ENCODE peak calls at places on chromosome 9, in five cellular contexts. C, E, G, K and Z are unnamed samples.

GRCh38 chr9:129761293-129761900 is 8.6 kb upstream of the PTGES start:
- DNase-seq in C (no peak), E (peak), G (no peak), K (peak), Z (no peak)

GRCh38 chr9:9998491-9999287 is 614.1 kb downstream of the PTPRD start:
- DNase-seq in C (peak), E (no peak), G (peak), K (no peak), Z (no peak)

GRCh38 chr9:13786131-13786530 is 506.6 kb upstream of the MPDZ start:
- DNase-seq in C (no peak), E (peak), G (no peak), K (no peak), Z (no peak)

GRCh38 chr9:99326112-99326916 is 104.2 kb downstream of the SEC61B start:
- DNase-seq in C (peak), E (no peak), G (no peak), K (no peak), Z (no peak)

GRCh38 chr9:71191708-71192107 is 70.3 kb upstream of the TRPM3 start:
- DNase-seq in C (no peak), E (no peak), G (no peak), K (no peak), Z (no peak)

GRCh38 chr9:122941560-122942234 is 877 bp downstream of the RABGAP1 start:
- DNase-seq in C (peak), E (no peak), G (no peak), K (no peak), Z (no peak)

GRCh38 chr9:114386886-114387677 is 700 bp downstream of the AKNA start:
- DNase-seq in C (no peak), E (no peak), G (no peak), K (peak), Z (no peak)

GRCh38 chr9:133939845-133940244 is 52.3 kb downstream of the VAV2 start:
- DNase-seq in C (no peak), E (no peak), G (no peak), K (no peak), Z (no peak)

GRCh38 chr9:16131269-16131668 is 578.4 kb downstream of the CCDC171 start:
- DNase-seq in C (no peak), E (no peak), G (no peak), K (no peak), Z (no peak)

GRCh38 chr9:114369567-114370240 is 18.1 kb downstream of the AKNA start:
- DNase-seq in C (no peak), E (no peak), G (no peak), K (no peak), Z (no peak)

GRCh38 chr9:73067074-73067473 is 84.6 kb upstream of the ANXA1 start:
- DNase-seq in C (no peak), E (no peak), G (no peak), K (no peak), Z (no peak)

GRCh38 chr9:33443504-33444154 is 3.8 kb downstream of the AQP3 start:
- DNase-seq in C (no peak), E (no peak), G (no peak), K (no peak), Z (no peak)

GRCh38 chr9:30349526-30350513 is 2034.6 kb upstream of the ACO1 start:
- DNase-seq in C (no peak), E (no peak), G (no peak), K (no peak), Z (no peak)

DNA sequence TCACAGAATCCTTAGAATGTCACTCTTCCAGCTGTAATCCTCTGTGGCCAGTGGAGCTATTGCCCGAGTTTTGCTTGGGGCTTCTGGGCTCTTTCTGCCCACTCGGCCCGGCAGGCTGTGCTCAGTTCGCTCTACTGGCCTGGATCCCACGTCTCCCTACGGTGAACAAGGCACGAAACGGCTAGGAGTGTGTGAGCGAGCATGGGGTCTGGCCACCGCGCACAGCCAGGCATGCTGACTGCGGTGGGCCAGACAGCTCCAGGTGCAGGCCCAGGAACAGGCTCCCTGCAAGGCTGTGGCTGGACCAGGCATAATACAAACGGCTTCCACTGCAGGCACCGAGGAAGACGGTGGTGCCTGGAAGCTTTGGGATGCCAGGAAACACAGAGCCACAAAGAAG is 2035.5 kb upstream of the ACO1 start:
- DNase-seq in C (no peak), E (no peak), G (no peak), K (no peak), Z (no peak)
- H3K4me3 ChIP-seq in C (no peak), E (no peak), G (no peak), K (no peak), Z (no peak)

GRCh38 chr9:135979472-135980166 is 18.4 kb upstream of the UBAC1 start:
- DNase-seq in C (no peak), E (no peak), G (no peak), K (no peak), Z (no peak)

GRCh38 chr9:135976531-135976930 is 15.4 kb upstream of the UBAC1 start:
- DNase-seq in C (no peak), E (no peak), G (no peak), K (no peak), Z (no peak)

GRCh38 chr9:135980926-135981630 is 19.9 kb upstream of the UBAC1 start:
- DNase-seq in C (no peak), E (no peak), G (no peak), K (no peak), Z (no peak)

GRCh38 chr9:135976944-135977343 is 15.8 kb upstream of the UBAC1 start:
- DNase-seq in C (no peak), E (no peak), G (no peak), K (no peak), Z (no peak)

GRCh38 chr9:135978650-135979461 is 17.7 kb upstream of the UBAC1 start:
- DNase-seq in C (no peak), E (no peak), G (peak), K (no peak), Z (no peak)
- H3K27ac ChIP-seq in C (no peak), E (no peak), G (no peak), K (no peak), Z (no peak)

GRCh38 chr9:69149321-69149807 is 24.7 kb upstream of the TJP2 start:
- DNase-seq in C (peak), E (no peak), G (no peak), K (no peak), Z (no peak)
- TF ChIP-seq CTCF in C (peak), E (peak), G (peak), K (no peak), Z (peak)

GRCh38 chr9:78054180-78054579 is 22.6 kb upstream of the GNAQ start:
- DNase-seq in C (no peak), E (no peak), G (no peak), K (no peak), Z (no peak)
- H3K4me3 ChIP-seq in C (no peak), E (no peak), G (no peak), K (no peak), Z (no peak)

DNA sequence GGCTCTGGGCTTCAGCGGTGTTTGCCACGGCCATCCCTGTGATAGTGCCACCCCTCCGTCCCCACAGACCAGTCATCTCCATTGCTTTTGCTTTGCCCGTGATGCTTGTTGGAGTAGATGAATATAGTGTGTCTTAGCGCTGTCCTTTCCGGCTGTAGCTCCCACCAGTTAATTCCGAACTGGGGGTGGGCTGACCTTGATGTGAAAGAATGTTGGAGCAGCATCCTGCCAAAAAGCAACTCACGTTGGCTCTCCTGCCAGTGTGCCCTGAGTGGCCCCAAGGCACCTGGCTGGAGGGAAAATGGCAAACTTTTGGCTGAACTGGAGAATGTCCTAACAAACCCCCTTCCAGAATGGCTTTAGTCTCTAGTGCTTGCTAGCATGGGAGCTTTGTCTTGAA is 20.0 kb downstream of the CLTA start:
- DNase-seq in C (no peak), E (no peak), G (no peak), K (no peak), Z (no peak)
- H3K27ac ChIP-seq in C (no peak), E (no peak), G (no peak), K (no peak), Z (no peak)

GRCh38 chr9:104386020-104386419 is 118.0 kb upstream of the OR13F1 start:
- DNase-seq in C (no peak), E (no peak), G (no peak), K (no peak), Z (no peak)

GRCh38 chr9:104388071-104388470 is 116.0 kb upstream of the OR13F1 start:
- DNase-seq in C (no peak), E (no peak), G (no peak), K (no peak), Z (no peak)

DNA sequence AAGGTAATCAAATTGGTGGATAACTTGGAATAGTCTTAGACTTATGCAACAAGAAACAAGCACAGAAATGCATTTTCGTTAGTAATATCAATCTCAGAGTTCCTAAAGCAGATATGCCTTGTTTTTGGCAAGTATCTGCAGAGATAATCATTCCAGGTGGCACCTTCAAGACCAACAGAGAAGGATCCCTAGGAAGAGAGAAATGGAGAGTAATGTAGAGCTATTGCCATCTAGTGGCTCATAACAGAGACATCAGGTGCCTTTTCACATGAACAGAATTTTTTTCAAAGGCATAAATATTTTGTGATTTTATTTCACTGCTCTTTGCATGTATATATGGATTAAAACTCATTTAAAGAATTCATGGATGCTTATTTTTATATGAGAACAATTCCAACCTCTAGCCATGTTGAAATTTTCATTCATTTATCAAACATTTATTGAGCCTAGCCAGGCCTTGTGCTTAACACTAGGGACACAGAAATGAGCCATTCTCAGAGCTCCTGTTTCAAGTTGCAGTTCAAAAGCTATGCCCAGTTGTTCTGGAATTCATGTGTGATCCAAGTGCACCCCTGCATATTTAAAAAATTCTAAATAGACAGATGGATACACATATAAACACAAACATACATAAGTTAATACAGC is 117.5 kb upstream of the OR13F1 start:
- DNase-seq in C (peak), E (no peak), G (peak), K (no peak), Z (no peak)
- TF ChIP-seq CTCF in C (peak), E (peak), G (peak), K (no peak), Z (peak)

GRCh38 chr9:973295-973842 is 3.1 kb upstream of the DMRT3 start:
- DNase-seq in C (no peak), E (no peak), G (no peak), K (no peak), Z (no peak)

GRCh38 chr9:974064-974992 is 2.1 kb upstream of the DMRT3 start:
- DNase-seq in C (no peak), E (no peak), G (no peak), K (no peak), Z (no peak)

GRCh38 chr9:970310-971002 is 6.0 kb upstream of the DMRT3 start:
- DNase-seq in C (no peak), E (no peak), G (no peak), K (no peak), Z (no peak)

GRCh38 chr9:971901-972511 is 4.4 kb upstream of the DMRT3 start:
- DNase-seq in C (no peak), E (no peak), G (peak), K (no peak), Z (no peak)

GRCh38 chr9:972512-973294 is 3.8 kb upstream of the DMRT3 start:
- DNase-seq in C (no peak), E (no peak), G (peak), K (no peak), Z (no peak)
- H3K4me3 ChIP-seq in C (no peak), E (peak), G (no peak), K (no peak), Z (peak)

GRCh38 chr9:127762111-127762676 is 16.3 kb downstream of the SH2D3C start:
- DNase-seq in C (peak), E (peak), G (no peak), K (no peak), Z (no peak)

GRCh38 chr9:127758843-127759242 is 19.6 kb downstream of the SH2D3C start:
- DNase-seq in C (no peak), E (no peak), G (no peak), K (no peak), Z (no peak)

GRCh38 chr9:127763918-127764384 is 14.5 kb downstream of the SH2D3C start:
- DNase-seq in C (peak), E (no peak), G (no peak), K (peak), Z (no peak)

GRCh38 chr9:127761061-127761460 is 17.4 kb downstream of the SH2D3C start:
- DNase-seq in C (no peak), E (no peak), G (no peak), K (no peak), Z (no peak)

GRCh38 chr9:127761491-127761904 is 17.0 kb downstream of the SH2D3C start:
- DNase-seq in C (no peak), E (no peak), G (peak), K (no peak), Z (no peak)
- H3K27ac ChIP-seq in C (peak), E (peak), G (no peak), K (no peak), Z (peak)

GRCh38 chr9:136664799-136665082 is 2.0 kb downstream of the EGFL7 start:
- DNase-seq in C (no peak), E (no peak), G (no peak), K (no peak), Z (no peak)

GRCh38 chr9:136667217-136667939 is 4.7 kb downstream of the EGFL7 start:
- DNase-seq in C (no peak), E (no peak), G (no peak), K (no peak), Z (no peak)

GRCh38 chr9:136666364-136667216 is 3.9 kb downstream of the EGFL7 start:
- DNase-seq in C (peak), E (no peak), G (no peak), K (no peak), Z (no peak)

GRCh38 chr9:136665111-136665703 is 2.5 kb downstream of the EGFL7 start:
- DNase-seq in C (peak), E (no peak), G (peak), K (no peak), Z (no peak)

DNA sequence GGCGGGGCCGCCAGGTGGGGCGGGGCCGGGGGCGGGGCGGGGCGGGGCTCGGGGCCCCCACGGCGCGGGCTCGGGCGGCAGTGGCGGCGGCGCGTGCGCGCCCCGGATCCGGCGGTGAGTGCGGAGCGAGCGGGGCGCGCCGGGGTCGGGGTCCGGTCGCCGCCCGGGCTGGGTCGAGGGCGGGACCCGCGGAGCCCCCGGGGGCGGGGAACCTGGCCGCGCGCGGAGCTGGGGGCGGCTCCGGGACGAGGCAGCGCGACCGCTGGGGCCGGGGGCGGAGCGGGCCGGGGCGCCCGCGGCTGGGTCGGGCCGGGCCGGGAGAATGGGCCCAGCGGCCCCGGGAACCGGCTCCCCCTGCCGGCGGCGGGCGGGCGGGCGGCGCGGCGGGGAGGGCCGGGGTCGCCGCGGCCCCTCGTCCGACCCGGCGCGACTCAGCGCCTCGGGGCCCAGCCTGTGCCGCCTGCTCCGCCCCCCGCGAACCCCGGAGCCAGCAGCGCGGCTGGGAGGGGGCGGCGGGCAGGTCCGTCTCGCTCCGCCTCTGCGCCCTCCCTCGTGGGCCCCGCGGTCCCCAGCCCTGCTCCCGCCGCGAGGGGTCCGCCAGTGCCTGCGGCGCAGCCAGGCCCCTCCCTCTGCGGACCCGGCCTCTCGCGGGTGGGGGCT is 3.1 kb downstream of the EGFL7 start:
- DNase-seq in C (no peak), E (no peak), G (peak), K (no peak), Z (no peak)
- TF ChIP-seq CTCF in C (no peak), E (no peak), G (no peak), K (no peak), Z (no peak)